ENCODE peak calls at places on chromosomes 12 and 14, in seven cellular contexts. A is NCI-H510A treated with DMSO at 0.1 percent for 48 hours; Y is germinal center; W is stimulated activated CD4-positive, alpha-beta T cell treated with anti-CD3 and anti-CD28 coated beads, Interleukin-2, amount 100 ng/mL, for 48 hours; Z is HTR-8/SVneo; G is NCI-H226; M is activated naive CD4-positive, alpha-beta T cell. X is an unnamed sample.

GRCh38 chr12:14410841-14411569 is 45.5 kb downstream of the ATF7IP start:
- DNase-seq in Z (no peak), W (no peak), Y (no peak), A (no peak), G (peak), M (no peak), X (no peak)

GRCh38 chr12:19643635-19644034 is 204.3 kb downstream of the AEBP2 start:
- DNase-seq in G (no peak), A (peak), Y (no peak), M (no peak), Z (peak), W (no peak), X (no peak)

GRCh38 chr12:101713930-101714329 is 16.5 kb downstream of the CHPT1 start:
- DNase-seq in M (no peak), Z (no peak), W (no peak), Y (no peak), G (no peak), A (no peak), X (no peak)

GRCh38 chr12:22271036-22271435 is 63.5 kb downstream of the ST8SIA1 start:
- DNase-seq in M (no peak), G (peak), Z (no peak), W (no peak), Y (no peak), A (no peak), X (no peak)

GRCh38 chr12:75706786-75707605 is 195.6 kb upstream of the KRR1 start:
- DNase-seq in A (no peak), G (peak), Z (no peak), M (no peak), W (no peak), Y (no peak), X (no peak)

GRCh38 chr14:38243696-38244250 is 12.1 kb downstream of the CLEC14A start:
- DNase-seq in G (no peak), A (no peak), Z (no peak), M (no peak), W (no peak), Y (no peak), X (no peak)

GRCh38 chr12:54415223-54415929 is 3.7 kb downstream of the ITGA5 start:
- DNase-seq in Y (no peak), G (no peak), W (no peak), M (no peak), Z (no peak), A (no peak), X (no peak)

GRCh38 chr12:117298648-117299225 is 62.7 kb downstream of the NOS1 start:
- DNase-seq in Z (no peak), M (no peak), Y (no peak), G (no peak), A (no peak), W (no peak), X (no peak)

GRCh38 chr14:99006271-99006670 is 265.7 kb downstream of the BCL11B start:
- DNase-seq in M (no peak), Z (no peak), G (no peak), Y (no peak), A (no peak), W (no peak), X (no peak)

GRCh38 chr12:7189398-7190267 is at the start of gene PEX5:
- DNase-seq in G (peak), M (peak), W (peak), A (peak), Y (peak), Z (peak), X (peak)

GRCh38 chr12:1922985-1923384 is 4.5 kb upstream of the CACNA2D4 start:
- DNase-seq in G (no peak), Y (no peak), M (no peak), W (no peak), A (no peak), Z (no peak), X (peak)

GRCh38 chr12:108605000-108605689 is 7.3 kb upstream of the TMEM119 start:
- DNase-seq in M (no peak), G (no peak), A (no peak), Y (no peak), W (no peak), Z (no peak), X (no peak)

GRCh38 chr12:130064999-130065398 is 97.3 kb upstream of the FZD10 start:
- DNase-seq in Y (no peak), G (no peak), M (no peak), A (no peak), W (no peak), Z (no peak), X (no peak)

GRCh38 chr14:103155013-103155412 is 31.8 kb downstream of the TNFAIP2 start:
- DNase-seq in Z (peak), A (no peak), M (no peak), W (no peak), G (peak), Y (no peak), X (no peak)

GRCh38 chr14:99391671-99392070 is 89.0 kb downstream of the SETD3 start:
- DNase-seq in Y (no peak), M (no peak), A (no peak), W (no peak), Z (no peak), G (no peak), X (no peak)

GRCh38 chr12:6769003-6769389 is 2.8 kb downstream of the PTMS start:
- DNase-seq in A (peak), Y (no peak), W (no peak), M (no peak), G (no peak), Z (no peak), X (no peak)

X was measured in stimulated activated effector memory CD8-positive, alpha-beta T cell treated with anti-CD3 and anti-CD28 coated beads, Interleukin-12 subunit alpha, Interleukin-12 subunit beta, amount 100 ng/mL, for 72 hours.